ENCODE peak calls at places on chromosomes 16 and 17, in five cellular contexts. G is colonic mucosa, Y is mucosa of descending colon, V is retinal pigment epithelial cell, S is lower leg skin. H is an unnamed sample.

GRCh38 chr17:73192219-73192893 is 499 bp upstream of the COG1 start:
- DNase-seq in G (peak), Y (peak), V (no peak), S (peak), H (peak)

GRCh38 chr16:51607202-51607756 is 456.2 kb upstream of the SALL1 start:
- DNase-seq in G (no peak), Y (no peak), V (no peak), S (no peak), H (no peak)

GRCh38 chr17:47702391-47702995 is 8.5 kb downstream of the TBKBP1 start:
- DNase-seq in G (no peak), Y (no peak), V (no peak), S (no peak), H (no peak)

GRCh38 chr17:43372273-43372911 is 26.4 kb upstream of the ARL4D start:
- DNase-seq in G (no peak), Y (no peak), V (no peak), S (no peak), H (no peak)

GRCh38 chr17:72560303-72561247 is 439.8 kb downstream of the SOX9 start:
- DNase-seq in G (peak), Y (peak), V (no peak), S (no peak), H (peak)

GRCh38 chr16:11034481-11034931 is 90.1 kb downstream of the CLEC16A start:
- DNase-seq in G (no peak), Y (no peak), V (no peak), S (peak), H (no peak)

GRCh38 chr17:34412965-34413441 is 50.0 kb upstream of the CCL1 start:
- DNase-seq in G (no peak), Y (no peak), V (no peak), S (no peak), H (no peak)

GRCh38 chr17:77957869-77958715 is at the start of gene TNRC6C:
- DNase-seq in G (peak), Y (peak), V (peak), S (peak), H (peak)

GRCh38 chr16:84098939-84099338 is 17.8 kb downstream of the MBTPS1 start:
- DNase-seq in G (no peak), Y (no peak), V (no peak), S (no peak), H (no peak)

GRCh38 chr17:42564815-42565522 is 1.9 kb upstream of the MLX start:
- DNase-seq in G (no peak), Y (no peak), V (no peak), S (no peak), H (no peak)

GRCh38 chr17:81300586-81301155 is 5.6 kb upstream of the SLC38A10 start:
- DNase-seq in G (no peak), Y (no peak), V (no peak), S (no peak), H (no peak)

GRCh38 chr17:56319531-56319930 is 166.3 kb downstream of the ANKFN1 start:
- DNase-seq in G (no peak), Y (no peak), V (peak), S (no peak), H (peak)

GRCh38 chr17:15398291-15398690 is 56.9 kb upstream of the TEKT3 start:
- DNase-seq in G (no peak), Y (no peak), V (no peak), S (no peak), H (no peak)

GRCh38 chr17:65559802-65560627 is 1.4 kb downstream of the AXIN2 start:
- DNase-seq in G (peak), Y (peak), V (no peak), S (peak), H (no peak)

GRCh38 chr16:24980077-24980793 is 34.9 kb downstream of the ARHGAP17 start:
- DNase-seq in G (no peak), Y (no peak), V (no peak), S (no peak), H (no peak)

GRCh38 chr16:27325736-27326135 is 12.0 kb downstream of the IL4R start:
- DNase-seq in G (no peak), Y (no peak), V (no peak), S (no peak), H (no peak)

GRCh38 chr17:40415390-40415789 is 2.3 kb downstream of the TOP2A start:
- DNase-seq in G (no peak), Y (no peak), V (peak), S (no peak), H (peak)

GRCh38 chr16:5882087-5882661 is 784.6 kb upstream of the EEF2KMT start:
- DNase-seq in G (no peak), Y (no peak), V (no peak), S (no peak), H (no peak)

GRCh38 chr17:51251010-51251409 is 8.8 kb downstream of the MBTD1 start:
- DNase-seq in G (no peak), Y (no peak), V (no peak), S (no peak), H (no peak)

GRCh38 chr16:11949527-11949926 is 7.7 kb upstream of the NPIPB2 start:
- DNase-seq in G (no peak), Y (no peak), V (no peak), S (peak), H (peak)

DNA sequence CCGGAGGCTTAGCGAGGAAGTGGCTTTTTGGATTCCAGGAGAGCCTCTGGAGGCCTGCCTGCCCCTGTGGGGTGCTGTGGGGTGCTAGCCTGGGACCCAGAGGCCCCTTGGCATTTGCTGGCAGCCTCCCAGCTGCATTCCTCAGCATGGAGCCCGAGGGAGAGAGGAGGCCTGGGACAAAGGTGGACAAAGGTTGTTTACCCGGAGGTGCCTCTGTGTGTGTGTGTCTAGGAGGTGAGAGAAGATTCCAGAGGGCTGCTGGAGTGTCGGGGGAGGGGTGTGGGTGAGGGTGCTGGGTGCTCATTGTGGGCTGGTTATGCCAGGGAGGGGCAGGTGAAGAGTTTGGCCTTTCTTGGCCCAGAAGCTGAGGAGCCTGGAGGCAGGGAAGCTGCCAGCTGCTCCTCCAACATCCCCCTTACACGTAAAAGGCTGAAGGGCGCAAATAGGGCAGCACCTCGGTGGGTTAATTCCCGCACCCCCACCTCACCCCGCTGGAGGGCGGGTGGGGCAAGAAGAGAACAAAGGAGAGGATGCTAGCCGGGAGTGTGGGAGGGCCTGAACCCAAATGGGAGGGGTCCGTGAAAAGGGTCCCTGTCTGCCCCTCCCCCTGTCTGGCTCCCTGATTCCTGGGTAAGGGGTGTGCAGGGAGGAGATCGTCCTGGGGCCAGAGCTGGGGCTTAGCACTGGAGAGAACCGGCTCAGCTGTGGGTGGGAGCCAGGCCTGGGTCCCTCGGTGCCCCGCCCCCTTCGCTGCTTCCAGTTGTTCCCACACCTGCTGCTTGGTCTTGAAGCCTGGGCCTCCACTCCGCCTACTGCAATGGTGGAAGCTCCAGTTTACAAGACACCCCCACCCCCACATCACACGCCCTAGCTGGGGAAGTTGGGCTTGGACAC is 9.9 kb downstream of the HEXIM2 start:
- DNase-seq in G (peak), Y (peak), V (no peak), S (peak), H (peak)
- H3K4me3 ChIP-seq in G (no peak), Y (no peak), V (peak), S (no peak), H (no peak)

GRCh38 chr16:2023098-2023925 is 3.4 kb upstream of the NHERF2 start:
- DNase-seq in G (peak), Y (peak), V (no peak), S (peak), H (peak)
- H3K4me3 ChIP-seq in G (peak), Y (peak), V (peak), S (no peak), H (no peak)

GRCh38 chr16:3304370-3304769 is 860 bp downstream of the TIGD7 start:
- DNase-seq in G (no peak), Y (no peak), V (peak), S (no peak), H (no peak)
- H3K4me3 ChIP-seq in G (peak), Y (no peak), V (peak), S (peak), H (peak)

GRCh38 chr17:3710951-3711383 is 12.7 kb upstream of the HASPIN start:
- DNase-seq in G (no peak), Y (no peak), V (no peak), S (no peak), H (peak)
- H3K4me3 ChIP-seq in G (no peak), Y (no peak), V (no peak), S (no peak), H (no peak)

GRCh38 chr17:1181769-1182137 is 2.0 kb upstream of the ABR start:
- DNase-seq in G (no peak), Y (peak), V (no peak), S (no peak), H (no peak)

GRCh38 chr17:1180434-1180742 is 607 bp upstream of the ABR start:
- DNase-seq in G (no peak), Y (no peak), V (no peak), S (no peak), H (no peak)

GRCh38 chr17:1180958-1181768 is 1.4 kb upstream of the ABR start:
- DNase-seq in G (no peak), Y (peak), V (no peak), S (no peak), H (no peak)

GRCh38 chr17:1179635-1180433 is at the start of gene ABR:
- DNase-seq in G (peak), Y (peak), V (no peak), S (peak), H (no peak)

DNA sequence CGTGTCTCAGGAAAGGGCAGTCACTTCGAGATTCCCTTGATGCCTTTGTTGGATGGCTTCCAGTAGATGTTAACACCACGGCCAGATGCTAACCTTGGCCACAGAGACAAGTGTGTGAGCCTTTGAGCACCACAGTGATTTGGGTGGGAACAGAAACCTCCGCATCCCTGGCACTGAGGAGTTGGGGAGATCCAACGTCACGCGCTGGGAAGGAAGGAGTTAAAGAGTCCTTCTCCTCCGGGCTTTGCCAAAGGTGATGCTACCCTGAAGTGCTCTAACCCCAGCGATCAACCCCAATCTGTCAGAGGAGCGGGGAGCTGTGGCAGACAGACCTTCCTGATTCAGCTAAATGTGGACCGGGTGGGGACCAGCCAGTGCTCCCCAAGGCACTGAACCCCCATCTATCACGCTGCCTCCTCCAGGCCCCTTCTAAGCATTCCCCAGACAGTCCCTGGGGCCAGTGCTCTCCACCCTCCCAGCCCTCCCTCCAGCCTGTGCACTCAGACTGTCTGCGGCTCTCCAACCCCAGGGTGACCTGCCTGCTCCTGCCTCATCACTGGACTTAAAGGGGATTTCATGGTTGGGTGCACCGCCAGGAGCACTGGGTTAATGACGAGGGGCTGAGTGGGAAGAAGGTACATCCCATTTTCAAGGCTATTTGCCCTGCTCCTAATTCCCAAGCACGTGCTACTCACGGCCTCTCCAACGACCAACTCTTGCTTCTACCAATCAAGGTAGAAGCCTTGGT is 3.2 kb upstream of the ABR start:
- DNase-seq in G (no peak), Y (no peak), V (peak), S (no peak), H (no peak)
- H3K4me3 ChIP-seq in G (no peak), Y (no peak), V (peak), S (no peak), H (no peak)

DNA sequence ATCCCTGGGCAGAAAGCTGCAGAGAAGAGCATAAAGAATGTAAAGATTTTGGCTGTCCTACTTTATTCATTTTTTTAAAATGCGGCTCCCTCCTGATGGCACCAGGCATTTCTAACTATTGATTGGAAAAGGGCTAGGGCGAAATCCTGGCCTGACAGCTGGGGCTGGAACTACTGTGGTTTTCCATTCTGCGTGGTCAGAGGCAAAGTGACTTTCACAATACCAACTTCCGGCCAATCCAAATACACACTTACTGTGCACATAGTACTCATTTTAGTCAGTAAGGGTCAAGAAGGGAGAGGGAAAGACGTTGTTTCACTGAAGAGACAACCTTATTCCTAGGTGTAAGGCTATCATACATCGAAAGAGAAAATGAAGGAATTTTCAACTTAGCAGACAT is 113.8 kb upstream of the PMFBP1 start:
- DNase-seq in G (no peak), Y (no peak), V (no peak), S (no peak), H (no peak)
- H3K4me3 ChIP-seq in G (no peak), Y (no peak), V (no peak), S (no peak), H (no peak)

DNA sequence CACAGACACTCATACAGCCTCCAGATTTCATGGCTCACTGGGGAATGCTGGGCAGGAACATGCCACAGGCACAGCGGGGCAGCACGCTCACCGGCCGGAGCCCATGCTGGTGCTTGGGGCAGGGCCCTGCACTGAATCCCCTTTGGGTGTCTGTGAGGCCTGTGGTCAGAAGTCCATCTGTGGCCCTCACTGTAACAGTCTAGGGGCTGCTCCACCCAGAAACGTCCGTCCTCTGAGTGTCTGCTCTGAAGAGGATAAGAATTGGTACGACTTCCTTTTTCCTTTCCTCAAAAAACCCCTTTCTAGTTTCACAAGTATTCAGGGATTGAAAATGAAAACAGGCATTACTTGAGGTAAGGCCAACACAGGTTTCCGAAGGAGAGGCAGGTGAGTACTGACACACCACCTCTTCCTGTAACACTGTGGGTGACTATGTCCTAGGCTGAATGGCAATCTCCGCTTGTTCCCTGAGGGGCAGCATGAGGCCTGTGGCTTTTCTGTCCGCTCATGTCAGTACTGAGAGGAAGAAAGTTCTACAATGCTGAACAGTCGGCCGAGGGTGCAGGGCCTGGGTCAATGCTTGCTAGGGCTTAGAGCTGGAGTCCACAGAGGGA is 42.5 kb downstream of the TMEM11 start:
- DNase-seq in G (no peak), Y (no peak), V (no peak), S (no peak), H (no peak)
- H3K4me3 ChIP-seq in G (no peak), Y (no peak), V (no peak), S (no peak), H (no peak)

GRCh38 chr17:79833744-79834574 is 5.3 kb downstream of the CBX4 start:
- DNase-seq in G (no peak), Y (no peak), V (no peak), S (no peak), H (no peak)
- H3K4me3 ChIP-seq in G (no peak), Y (no peak), V (no peak), S (no peak), H (no peak)